ENCODE peak calls at places on chromosomes 11 and 22, in seven cellular contexts. R, A, X, I, H, N and K are unnamed samples.

GRCh38 chr22:45491841-45492240 is 10.8 kb upstream of the FBLN1 start:
- DNase-seq in H (no peak), I (no peak), A (no peak), N (no peak), R (no peak), X (no peak), K (no peak)

GRCh38 chr22:43060213-43060612 is 29.0 kb downstream of the TTLL1 start:
- DNase-seq in N (peak; percentile 62), R (peak; percentile 58), A (peak; percentile 30), X (no peak), H (peak; percentile 56), I (no peak), K (no peak)

GRCh38 chr11:26621147-26621546 is 49.1 kb upstream of the MUC15 start:
- DNase-seq in A (no peak), N (no peak), H (peak; percentile 21), I (peak; percentile 81), X (no peak), R (no peak), K (peak; percentile 65)

GRCh38 chr22:25919452-25919851 is 177.5 kb downstream of the MYO18B start:
- DNase-seq in I (no peak), H (no peak), R (peak; percentile 68), A (no peak), X (no peak), N (no peak), K (no peak)

GRCh38 chr11:128726464-128727139 is 32.7 kb downstream of the FLI1 start:
- DNase-seq in R (no peak), A (no peak), I (no peak), H (no peak), X (no peak), N (peak; percentile 60), K (no peak)

GRCh38 chr11:20022363-20023081 is 137.8 kb downstream of the DBX1 start:
- DNase-seq in R (no peak), I (peak; percentile 76), N (no peak), H (no peak), X (no peak), A (no peak), K (no peak)

GRCh38 chr11:5204787-5205186 is 4.3 kb upstream of the OR51V1 start:
- DNase-seq in X (no peak), R (no peak), N (no peak), H (peak; percentile 1), I (peak; percentile 74), A (no peak), K (no peak)

GRCh38 chr11:57544566-57544965 is 7.2 kb downstream of the SMTNL1 start:
- DNase-seq in R (no peak), X (no peak), H (no peak), A (no peak), N (no peak), I (no peak), K (no peak)

GRCh38 chr11:59212744-59213573 is at the start of gene MPEG1:
- DNase-seq in H (no peak), X (no peak), N (no peak), I (no peak), A (no peak), R (no peak), K (no peak)

GRCh38 chr11:133907841-133908241 is 48.9 kb downstream of the IGSF9B start:
- DNase-seq in N (no peak), I (no peak), A (no peak), R (no peak), H (no peak), X (no peak), K (no peak)

GRCh38 chr22:44884968-44885805 is 124.6 kb downstream of the PHF21B start:
- DNase-seq in A (no peak), R (peak; percentile 36), N (no peak), I (no peak), X (no peak), H (peak; percentile 52), K (no peak)

GRCh38 chr22:50176850-50177536 is 6.5 kb downstream of the PANX2 start:
- DNase-seq in H (no peak), N (peak; percentile 61), A (no peak), X (no peak), R (peak; percentile 45), I (no peak), K (no peak)

GRCh38 chr11:66248903-66249302 is 19.5 kb upstream of the RAB1B start:
- DNase-seq in I (no peak), H (no peak), N (no peak), R (no peak), A (no peak), X (no peak), K (no peak)

GRCh38 chr11:63682045-63682915 is 980 bp downstream of the RTN3 start:
- DNase-seq in X (no peak), A (no peak), R (no peak), H (no peak), N (peak; percentile 66), I (no peak), K (no peak)

GRCh38 chr11:123249354-123249753 is 54.3 kb upstream of the CLMP start:
- DNase-seq in N (no peak), A (no peak), R (no peak), X (no peak), H (no peak), I (no peak), K (no peak)

GRCh38 chr11:68099474-68100405 is 21.4 kb downstream of the CHKA start:
- DNase-seq in N (peak; percentile 71), I (peak; percentile 82), X (no peak), H (no peak), A (peak; percentile 95), R (no peak), K (no peak)

DNA sequence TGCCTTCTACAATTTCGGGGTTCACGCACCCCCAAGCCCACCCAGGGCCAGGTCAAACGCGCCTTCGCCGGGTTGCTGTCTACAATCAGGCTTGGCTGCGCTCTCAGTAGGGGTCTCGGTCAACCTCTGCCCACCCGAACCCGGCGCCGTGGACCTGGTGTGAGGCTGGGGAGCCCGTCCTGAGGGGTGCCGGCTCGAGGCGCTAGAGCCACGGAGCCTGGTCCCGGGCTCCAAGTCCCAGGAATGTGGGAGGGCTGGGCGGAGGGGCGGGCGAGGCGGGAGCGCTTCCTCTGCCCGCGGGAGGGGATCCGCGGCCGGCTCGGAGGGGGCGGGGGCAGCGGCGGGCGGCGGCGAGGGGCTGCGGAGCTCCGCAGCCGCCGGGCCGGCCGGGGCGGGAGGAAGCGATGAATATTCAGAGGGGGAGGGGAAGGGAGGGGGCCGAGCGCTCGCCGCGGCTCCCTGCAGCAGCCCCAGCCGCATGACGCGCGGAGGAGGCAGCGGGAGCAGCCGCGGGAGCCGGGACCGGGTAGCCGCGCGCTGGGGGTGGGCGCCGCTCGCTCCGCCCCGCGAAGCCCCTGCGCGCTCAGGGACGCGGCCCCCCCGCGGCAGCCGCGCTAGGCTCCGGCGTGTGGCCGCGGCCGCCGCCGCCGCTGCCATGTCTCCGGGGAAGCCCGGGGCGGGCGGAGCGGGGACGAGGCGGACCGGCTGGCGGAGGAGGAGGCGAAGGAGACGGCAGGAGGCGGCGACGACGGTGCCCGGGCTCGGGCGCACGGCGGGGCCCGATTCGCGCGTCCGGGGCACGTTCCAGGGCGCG is at the start of gene PTPRJ:
- DNase-seq in A (peak; percentile 70), N (peak; percentile 82), I (peak; percentile 64), H (peak; percentile 66), R (peak; percentile 73), X (no peak), K (no peak)
- H3K4me3 ChIP-seq in A (peak within 1 kb of the TSS; percentile 82), N (peak within 1 kb of the TSS; percentile 95), I (peak within 1 kb of the TSS; percentile 49), H (peak within 1 kb of the TSS; percentile 93), R (peak within 1 kb of the TSS; percentile 90), X (peak within 1 kb of the TSS; percentile 75), K (peak within 1 kb of the TSS; percentile 60)

DNA sequence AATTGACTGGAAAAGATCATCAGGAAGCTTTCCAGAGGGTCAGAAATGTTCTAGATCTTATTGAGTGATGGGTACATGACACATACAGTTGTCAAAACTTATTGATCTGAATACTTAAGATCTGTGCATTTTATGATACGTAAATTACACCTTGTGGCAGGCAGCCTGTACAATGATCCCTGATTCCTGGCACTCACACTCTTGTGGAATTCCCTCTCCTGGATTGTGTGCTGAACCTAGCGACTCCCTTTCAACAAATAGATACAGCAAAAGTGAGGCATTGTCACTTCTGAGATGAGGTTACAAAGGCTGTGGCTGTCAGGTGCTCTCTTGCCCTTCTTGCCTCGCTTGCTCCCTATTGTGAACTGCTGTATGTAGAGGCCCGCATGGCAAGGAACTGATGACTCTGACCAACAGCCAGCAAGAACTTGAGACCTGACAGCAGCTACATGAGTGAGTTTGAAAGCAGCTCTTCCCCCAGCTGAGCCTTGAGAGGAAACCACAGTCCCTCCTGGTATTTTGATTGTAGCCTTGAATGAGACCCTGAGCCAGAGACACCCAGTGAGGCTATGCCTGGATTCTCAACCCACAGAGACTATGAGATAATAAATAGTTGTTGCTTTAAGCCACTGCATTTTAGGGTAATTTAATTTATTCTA is 60.7 kb upstream of the IZUMO1R start:
- DNase-seq in X (no peak), N (no peak), I (no peak), R (no peak), H (no peak), A (no peak), K (no peak)
- H3K4me3 ChIP-seq in X (no peak overlapping the region), N (no peak overlapping the region), I (no peak overlapping the region), R (no peak overlapping the region), H (no peak overlapping the region), A (no peak overlapping the region), K (no peak overlapping the region)

DNA sequence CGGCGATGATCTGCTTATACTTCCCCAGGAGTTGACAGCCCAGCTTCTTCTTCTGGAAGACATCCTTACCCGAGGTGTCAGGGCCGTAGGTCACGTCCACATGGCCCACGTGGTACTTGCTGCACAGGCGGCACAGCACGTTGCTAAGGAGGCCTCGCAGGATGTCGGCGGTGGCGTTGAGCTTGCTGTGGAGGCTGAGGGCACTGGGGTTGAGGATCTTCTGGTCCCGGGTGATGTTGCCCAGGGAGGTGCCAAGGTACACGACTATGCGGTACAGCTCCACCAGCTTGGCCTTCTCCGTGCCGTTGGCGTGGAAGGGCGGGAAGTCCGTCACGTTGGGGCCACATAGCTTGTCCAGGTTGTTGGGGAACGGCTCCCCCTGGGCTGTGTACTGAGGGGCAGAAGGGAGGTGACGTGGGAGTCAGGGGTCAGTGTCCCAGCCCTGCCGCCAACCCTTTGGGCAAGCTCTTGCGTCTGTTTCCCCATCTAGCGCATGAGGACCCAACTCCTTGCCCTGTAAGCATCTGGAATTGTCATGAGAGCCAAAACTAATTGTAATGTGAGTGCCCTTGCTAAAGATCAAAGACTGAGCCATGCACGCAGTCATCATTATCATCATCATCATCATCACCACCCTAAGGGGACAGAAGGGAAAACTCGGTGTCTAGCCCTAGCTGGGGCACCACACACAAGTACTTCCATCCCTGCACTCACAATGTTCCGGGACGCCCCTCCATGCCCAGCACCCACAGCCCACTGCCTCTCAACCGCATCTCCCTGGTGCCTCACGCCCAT is 2.7 kb downstream of the LIF start:
- DNase-seq in A (no peak), X (no peak), H (no peak), R (no peak), N (no peak), I (no peak), K (no peak)
- H3K4me3 ChIP-seq in A (no peak overlapping the region), X (no peak overlapping the region), H (no peak overlapping the region), R (no peak overlapping the region), N (no peak overlapping the region), I (peak overlapping the region; percentile 74), K (no peak overlapping the region)

GRCh38 chr11:17734418-17734911 is at the start of gene KCNC1:
- DNase-seq in H (no peak), X (no peak), N (no peak), R (peak; percentile 70), A (no peak), I (peak; percentile 22), K (no peak)

GRCh38 chr11:17735823-17736772 is 1.5 kb downstream of the KCNC1 start:
- DNase-seq in H (no peak), R (peak; percentile 48), I (no peak), N (no peak), X (no peak), A (no peak), K (no peak)

GRCh38 chr11:17736921-17737817 is 2.6 kb downstream of the KCNC1 start:
- DNase-seq in H (no peak), X (no peak), N (no peak), R (peak; percentile 23), I (no peak), A (no peak), K (no peak)

GRCh38 chr11:17733261-17733660 is 1.3 kb upstream of the KCNC1 start:
- DNase-seq in I (no peak), H (no peak), R (peak; percentile 19), A (no peak), X (no peak), N (no peak), K (no peak)

GRCh38 chr11:17734986-17735822 is 623 bp downstream of the KCNC1 start:
- DNase-seq in N (peak; percentile 90), X (no peak), A (peak; percentile 72), R (peak; percentile 84), H (peak; percentile 26), I (peak; percentile 67), K (no peak)
- H3K4me3 ChIP-seq in N (peak overlapping the region; percentile 53), X (peak overlapping the region; percentile 53), A (peak overlapping the region; percentile 40), R (peak overlapping the region; percentile 66), H (no peak overlapping the region), I (no peak overlapping the region), K (no peak overlapping the region)